ENCODE peak calls at places on chromosomes 3 and 15, in nine cellular contexts. One of them, this sample, is unnamed.

GRCh38 chr3:193783166-193783896 is 190.3 kb downstream of the OPA1 start:
- DNase-seq in psoas muscle: no peak
- DNase-seq in prostate gland: no peak
- DNase-seq in kidney: no peak
- DNase-seq in vagina: no peak
- DNase-seq in CD8-positive, alpha-beta memory T cell: no peak
- DNase-seq in uterus: no peak
- DNase-seq in ovary: no peak
- DNase-seq in right lobe of liver: no peak
- DNase-seq in this sample: no peak

GRCh38 chr15:29765898-29766537 is 56.2 kb downstream of the TJP1 start:
- DNase-seq in psoas muscle: peak; percentile 33
- DNase-seq in uterus: no peak
- DNase-seq in prostate gland: no peak
- DNase-seq in vagina: no peak
- DNase-seq in ovary: peak; percentile 45
- DNase-seq in right lobe of liver: peak; percentile 75
- DNase-seq in kidney: peak; percentile 46
- DNase-seq in CD8-positive, alpha-beta memory T cell: no peak
- DNase-seq in this sample: no peak

GRCh38 chr3:134991472-134992010 is 196.5 kb downstream of the EPHB1 start:
- DNase-seq in CD8-positive, alpha-beta memory T cell: no peak
- DNase-seq in psoas muscle: no peak
- DNase-seq in vagina: no peak
- DNase-seq in right lobe of liver: no peak
- DNase-seq in ovary: no peak
- DNase-seq in kidney: no peak
- DNase-seq in uterus: no peak
- DNase-seq in prostate gland: no peak
- DNase-seq in this sample: no peak

GRCh38 chr3:43883729-43884396 is 193.1 kb downstream of the ABHD5 start:
- DNase-seq in ovary: peak; percentile 82
- DNase-seq in CD8-positive, alpha-beta memory T cell: no peak
- DNase-seq in uterus: no peak
- DNase-seq in right lobe of liver: peak; percentile 42
- DNase-seq in psoas muscle: no peak
- DNase-seq in prostate gland: peak; percentile 17
- DNase-seq in kidney: no peak
- DNase-seq in vagina: no peak
- DNase-seq in this sample: no peak

GRCh38 chr3:39255503-39256325 is 24.1 kb downstream of the CX3CR1 start:
- DNase-seq in uterus: no peak
- DNase-seq in kidney: no peak
- DNase-seq in prostate gland: no peak
- DNase-seq in vagina: no peak
- DNase-seq in psoas muscle: no peak
- DNase-seq in CD8-positive, alpha-beta memory T cell: no peak
- DNase-seq in right lobe of liver: no peak
- DNase-seq in ovary: no peak
- DNase-seq in this sample: no peak

GRCh38 chr3:57637391-57637790 is 40.2 kb upstream of the ARF4 start:
- DNase-seq in right lobe of liver: no peak
- DNase-seq in psoas muscle: no peak
- DNase-seq in prostate gland: no peak
- DNase-seq in uterus: no peak
- DNase-seq in CD8-positive, alpha-beta memory T cell: no peak
- DNase-seq in ovary: no peak
- DNase-seq in vagina: no peak
- DNase-seq in kidney: no peak
- DNase-seq in this sample: no peak

GRCh38 chr15:74788042-74788715 is 6.3 kb downstream of the CSK start:
- DNase-seq in CD8-positive, alpha-beta memory T cell: no peak
- DNase-seq in prostate gland: no peak
- DNase-seq in psoas muscle: no peak
- DNase-seq in uterus: no peak
- DNase-seq in right lobe of liver: no peak
- DNase-seq in ovary: no peak
- DNase-seq in vagina: no peak
- DNase-seq in kidney: no peak
- DNase-seq in this sample: no peak

GRCh38 chr3:10459954-10460754 is 45.2 kb downstream of the ATP2B2 start:
- DNase-seq in vagina: no peak
- DNase-seq in prostate gland: no peak
- DNase-seq in psoas muscle: peak; percentile 37
- DNase-seq in right lobe of liver: peak; percentile 54
- DNase-seq in kidney: no peak
- DNase-seq in uterus: peak; percentile 28
- DNase-seq in CD8-positive, alpha-beta memory T cell: peak; percentile 56
- DNase-seq in ovary: no peak
- DNase-seq in this sample: peak; percentile 73

GRCh38 chr3:71066849-71067261 is 516.7 kb downstream of the FOXP1 start:
- DNase-seq in psoas muscle: no peak
- DNase-seq in vagina: no peak
- DNase-seq in CD8-positive, alpha-beta memory T cell: peak; percentile 44
- DNase-seq in prostate gland: no peak
- DNase-seq in right lobe of liver: no peak
- DNase-seq in ovary: no peak
- DNase-seq in uterus: no peak
- DNase-seq in kidney: peak; percentile 37
- DNase-seq in this sample: no peak

GRCh38 chr15:87671289-87671688 is 585.2 kb downstream of the NTRK3 start:
- DNase-seq in vagina: no peak
- DNase-seq in kidney: no peak
- DNase-seq in right lobe of liver: no peak
- DNase-seq in uterus: no peak
- DNase-seq in prostate gland: no peak
- DNase-seq in ovary: no peak
- DNase-seq in psoas muscle: no peak
- DNase-seq in CD8-positive, alpha-beta memory T cell: no peak
- DNase-seq in this sample: no peak

GRCh38 chr3:55621648-55622047 is 134.5 kb upstream of the WNT5A start:
- DNase-seq in kidney: no peak
- DNase-seq in psoas muscle: no peak
- DNase-seq in prostate gland: no peak
- DNase-seq in uterus: no peak
- DNase-seq in vagina: no peak
- DNase-seq in ovary: no peak
- DNase-seq in CD8-positive, alpha-beta memory T cell: no peak
- DNase-seq in right lobe of liver: no peak
- DNase-seq in this sample: no peak

GRCh38 chr3:46845397-46845859 is 17.8 kb downstream of the MYL3 start:
- DNase-seq in right lobe of liver: peak; percentile 73
- DNase-seq in uterus: peak; percentile 84
- DNase-seq in prostate gland: no peak
- DNase-seq in kidney: no peak
- DNase-seq in vagina: peak; percentile 95
- DNase-seq in psoas muscle: peak; percentile 84
- DNase-seq in ovary: peak; percentile 86
- DNase-seq in CD8-positive, alpha-beta memory T cell: peak; percentile 9
- DNase-seq in this sample: peak; percentile 60

DNA sequence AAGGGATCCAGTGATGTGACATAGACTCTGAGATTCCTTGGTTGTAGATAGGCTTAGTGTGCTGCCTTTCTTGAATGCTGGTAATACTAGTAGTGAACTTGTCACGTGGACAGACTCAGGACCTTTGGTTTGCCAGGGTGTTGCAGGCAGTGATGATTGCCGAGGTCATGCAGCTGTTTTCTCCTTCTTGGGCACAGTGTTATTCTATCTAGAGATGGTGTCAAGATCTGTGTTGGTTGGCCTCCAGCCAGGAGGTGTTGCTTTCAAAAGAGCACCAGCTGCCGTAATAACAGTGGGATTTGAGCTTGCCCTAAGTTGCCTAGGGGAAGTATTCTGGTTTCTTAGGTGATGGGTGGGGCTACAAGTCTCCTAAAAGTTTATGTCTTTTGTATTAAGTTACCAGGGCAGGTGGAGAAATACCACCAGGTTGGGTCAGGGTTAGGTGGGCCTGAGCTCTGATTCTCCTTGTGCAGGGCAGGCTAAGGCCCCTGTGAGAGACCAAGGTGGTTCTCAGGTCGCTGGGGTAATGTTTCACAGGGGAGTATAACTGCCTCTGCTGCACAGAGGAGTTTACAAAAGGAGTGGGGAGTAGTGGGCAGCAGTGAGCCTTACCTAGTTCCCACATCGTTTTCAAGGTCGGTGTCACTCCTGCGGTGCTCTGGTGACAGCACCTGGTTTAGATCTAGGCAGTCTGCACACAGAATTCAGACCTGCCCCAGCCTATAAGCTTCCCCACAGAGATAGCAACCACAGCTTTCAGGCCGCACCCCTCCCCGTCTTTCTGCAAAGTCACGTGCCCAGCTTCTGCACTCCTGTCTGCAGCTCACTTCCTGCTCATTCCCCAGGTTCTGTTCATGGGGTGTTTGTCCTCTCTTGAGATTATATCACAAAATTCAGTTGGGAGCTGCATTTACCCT is 350.3 kb downstream of the DOCK3 start:
- DNase-seq in uterus: peak; percentile 17
- DNase-seq in ovary: no peak
- DNase-seq in right lobe of liver: peak; percentile 22
- DNase-seq in CD8-positive, alpha-beta memory T cell: peak; percentile 84
- DNase-seq in vagina: no peak
- DNase-seq in psoas muscle: no peak
- DNase-seq in prostate gland: peak; percentile 5
- DNase-seq in kidney: peak; percentile 53
- DNase-seq in this sample: no peak
- H3K4me1 ChIP-seq in uterus: no peaks in the 10 kb centered on the region
- H3K4me1 ChIP-seq in ovary: no peaks in the 10 kb centered on the region
- H3K4me1 ChIP-seq in right lobe of liver: no peaks in the 10 kb centered on the region
- H3K4me1 ChIP-seq in CD8-positive, alpha-beta memory T cell: peaks cover 48% of the 10 kb centered on the region
- H3K4me1 ChIP-seq in vagina: no peaks in the 10 kb centered on the region
- H3K4me1 ChIP-seq in psoas muscle: no peaks in the 10 kb centered on the region
- H3K4me1 ChIP-seq in prostate gland: no peaks in the 10 kb centered on the region
- H3K4me1 ChIP-seq in kidney: no peaks in the 10 kb centered on the region
- H3K4me1 ChIP-seq in this sample: no peaks in the 10 kb centered on the region

GRCh38 chr3:59510576-59510975 is 460.8 kb upstream of the CFAP20DC start:
- DNase-seq in kidney: no peak
- DNase-seq in CD8-positive, alpha-beta memory T cell: no peak
- DNase-seq in uterus: no peak
- DNase-seq in psoas muscle: no peak
- DNase-seq in right lobe of liver: no peak
- DNase-seq in vagina: no peak
- DNase-seq in prostate gland: no peak
- DNase-seq in ovary: no peak
- DNase-seq in this sample: no peak
- H3K36me3 ChIP-seq in kidney: no peaks in the 10 kb centered on the region
- H3K36me3 ChIP-seq in CD8-positive, alpha-beta memory T cell: no peaks in the 10 kb centered on the region
- H3K36me3 ChIP-seq in uterus: no peaks in the 10 kb centered on the region
- H3K36me3 ChIP-seq in psoas muscle: no peaks in the 10 kb centered on the region
- H3K36me3 ChIP-seq in right lobe of liver: no peaks in the 10 kb centered on the region
- H3K36me3 ChIP-seq in vagina: no peaks in the 10 kb centered on the region
- H3K36me3 ChIP-seq in prostate gland: no peaks in the 10 kb centered on the region
- H3K36me3 ChIP-seq in ovary: no peaks in the 10 kb centered on the region
- H3K36me3 ChIP-seq in this sample: no peaks in the 10 kb centered on the region

GRCh38 chr15:62269504-62269903 is 104.4 kb upstream of the C2CD4B start:
- DNase-seq in prostate gland: no peak
- DNase-seq in right lobe of liver: no peak
- DNase-seq in uterus: no peak
- DNase-seq in kidney: no peak
- DNase-seq in psoas muscle: no peak
- DNase-seq in vagina: no peak
- DNase-seq in ovary: no peak
- DNase-seq in CD8-positive, alpha-beta memory T cell: no peak
- DNase-seq in this sample: no peak

GRCh38 chr15:62275818-62276217 is 110.7 kb upstream of the C2CD4B start:
- DNase-seq in CD8-positive, alpha-beta memory T cell: no peak
- DNase-seq in vagina: no peak
- DNase-seq in ovary: no peak
- DNase-seq in psoas muscle: no peak
- DNase-seq in kidney: no peak
- DNase-seq in uterus: no peak
- DNase-seq in right lobe of liver: no peak
- DNase-seq in prostate gland: no peak
- DNase-seq in this sample: no peak

GRCh38 chr15:62272290-62272689 is 107.2 kb upstream of the C2CD4B start:
- DNase-seq in right lobe of liver: no peak
- DNase-seq in uterus: no peak
- DNase-seq in prostate gland: no peak
- DNase-seq in CD8-positive, alpha-beta memory T cell: no peak
- DNase-seq in vagina: no peak
- DNase-seq in ovary: no peak
- DNase-seq in psoas muscle: no peak
- DNase-seq in kidney: no peak
- DNase-seq in this sample: no peak

DNA sequence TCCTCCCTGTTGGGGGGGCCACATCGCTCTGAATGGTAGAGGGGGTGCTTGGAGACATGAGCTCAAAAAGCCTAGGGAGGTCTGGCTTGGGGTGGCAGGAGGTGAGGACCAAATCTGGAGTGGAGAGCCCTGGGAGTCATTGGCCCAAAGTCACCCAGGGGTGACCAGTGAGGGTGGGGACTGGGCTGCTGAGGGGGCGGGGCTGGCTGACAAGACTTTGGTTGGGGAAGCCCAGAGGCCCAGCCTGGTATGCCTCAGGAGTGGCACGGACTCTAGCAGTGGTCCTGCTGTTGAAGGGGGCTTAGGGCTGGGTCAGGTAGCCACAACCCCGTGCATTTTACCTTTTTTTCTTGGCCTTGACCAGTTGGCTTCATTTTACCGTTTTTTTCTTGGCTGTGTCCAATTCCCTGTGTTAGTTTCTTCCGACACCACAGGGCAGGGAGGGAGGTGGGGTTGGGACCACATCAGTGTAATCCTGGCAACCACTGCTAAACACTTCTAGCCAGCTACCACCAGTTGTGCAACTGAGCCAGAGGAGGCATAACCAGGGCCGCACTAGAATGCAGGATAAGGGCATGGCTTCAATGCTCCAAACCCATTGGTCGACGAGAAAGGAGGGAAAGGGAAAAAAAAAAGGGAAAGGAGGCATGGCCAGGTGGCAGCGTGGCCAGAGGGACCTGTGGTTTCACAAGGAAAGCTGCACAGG is 105.3 kb upstream of the C2CD4B start:
- DNase-seq in kidney: peak; percentile 65
- DNase-seq in prostate gland: no peak
- DNase-seq in vagina: no peak
- DNase-seq in ovary: no peak
- DNase-seq in CD8-positive, alpha-beta memory T cell: no peak
- DNase-seq in right lobe of liver: no peak
- DNase-seq in uterus: no peak
- DNase-seq in psoas muscle: no peak
- DNase-seq in this sample: no peak
- H3K9me3 ChIP-seq in kidney: peaks cover 34% of the 10 kb centered on the region
- H3K9me3 ChIP-seq in prostate gland: no peaks in the 10 kb centered on the region
- H3K9me3 ChIP-seq in vagina: peaks cover 19% of the 10 kb centered on the region
- H3K9me3 ChIP-seq in ovary: peaks cover 18% of the 10 kb centered on the region
- H3K9me3 ChIP-seq in CD8-positive, alpha-beta memory T cell: peaks cover 6% of the 10 kb centered on the region
- H3K9me3 ChIP-seq in right lobe of liver: no peaks in the 10 kb centered on the region
- H3K9me3 ChIP-seq in uterus: peaks cover 10% of the 10 kb centered on the region
- H3K9me3 ChIP-seq in psoas muscle: peaks cover 18% of the 10 kb centered on the region
- H3K9me3 ChIP-seq in this sample: peaks cover 6% of the 10 kb centered on the region

GRCh38 chr3:185813205-185813604 is 11.6 kb downstream of the IGF2BP2 start:
- DNase-seq in prostate gland: no peak
- DNase-seq in right lobe of liver: no peak
- DNase-seq in kidney: no peak
- DNase-seq in psoas muscle: no peak
- DNase-seq in uterus: no peak
- DNase-seq in ovary: no peak
- DNase-seq in vagina: no peak
- DNase-seq in CD8-positive, alpha-beta memory T cell: no peak
- DNase-seq in this sample: no peak
- H3K4me1 ChIP-seq in prostate gland: no peaks in the 10 kb centered on the region
- H3K4me1 ChIP-seq in right lobe of liver: no peaks in the 10 kb centered on the region
- H3K4me1 ChIP-seq in kidney: no peaks in the 10 kb centered on the region
- H3K4me1 ChIP-seq in psoas muscle: no peaks in the 10 kb centered on the region
- H3K4me1 ChIP-seq in uterus: no peaks in the 10 kb centered on the region
- H3K4me1 ChIP-seq in ovary: no peaks in the 10 kb centered on the region
- H3K4me1 ChIP-seq in vagina: peaks cover 9% of the 10 kb centered on the region
- H3K4me1 ChIP-seq in CD8-positive, alpha-beta memory T cell: no peaks in the 10 kb centered on the region
- H3K4me1 ChIP-seq in this sample: peaks cover 56% of the 10 kb centered on the region

GRCh38 chr3:146085678-146086077 is 75.3 kb downstream of the PLOD2 start:
- DNase-seq in CD8-positive, alpha-beta memory T cell: no peak
- DNase-seq in kidney: no peak
- DNase-seq in psoas muscle: no peak
- DNase-seq in vagina: no peak
- DNase-seq in ovary: no peak
- DNase-seq in uterus: no peak
- DNase-seq in right lobe of liver: no peak
- DNase-seq in prostate gland: no peak
- DNase-seq in this sample: no peak
- H3K36me3 ChIP-seq in CD8-positive, alpha-beta memory T cell: no peaks in the 10 kb centered on the region
- H3K36me3 ChIP-seq in kidney: no peaks in the 10 kb centered on the region
- H3K36me3 ChIP-seq in psoas muscle: no peaks in the 10 kb centered on the region
- H3K36me3 ChIP-seq in vagina: peaks cover 1% of the 10 kb centered on the region
- H3K36me3 ChIP-seq in ovary: no peaks in the 10 kb centered on the region
- H3K36me3 ChIP-seq in uterus: no peaks in the 10 kb centered on the region
- H3K36me3 ChIP-seq in right lobe of liver: no peaks in the 10 kb centered on the region
- H3K36me3 ChIP-seq in prostate gland: no peaks in the 10 kb centered on the region
- H3K36me3 ChIP-seq in this sample: peaks cover 93% of the 10 kb centered on the region